ENCODE peak calls at places on chromosomes 13 and 19, in four cellular contexts. E is HepG2, P is K562, S is GM12878. X is an unnamed sample.

GRCh38 chr19:47569331-47569730 is 3.6 kb downstream of the ZNF541 start:
- DNase-seq in S (no peak), E (no peak), P (no peak), X (no peak)

GRCh38 chr13:21478881-21479808 is 20.0 kb upstream of the ZDHHC20 start:
- DNase-seq in P (peak), S (no peak), E (peak), X (no peak)

GRCh38 chr13:22690756-22691155 is 490.0 kb upstream of the SGCG start:
- DNase-seq in E (no peak), S (no peak), P (no peak), X (no peak)

GRCh38 chr19:58229255-58229639 is 533 bp downstream of the ZNF544 start:
- DNase-seq in P (peak), S (no peak), E (peak), X (peak)

GRCh38 chr19:45782820-45783785 is 813 bp upstream of the DMPK start:
- DNase-seq in E (no peak), S (no peak), P (no peak), X (no peak)

GRCh38 chr19:18000981-18001836 is 6.8 kb upstream of the ARRDC2 start:
- DNase-seq in S (no peak), E (peak), P (peak), X (peak)

GRCh38 chr13:24361138-24361537 is 51.8 kb downstream of the C1QTNF9 start:
- DNase-seq in P (no peak), E (no peak), S (no peak), X (no peak)

GRCh38 chr13:113406321-113407102 is 42.6 kb upstream of the GRTP1 start:
- DNase-seq in S (no peak), P (no peak), E (no peak), X (no peak)

GRCh38 chr13:112783946-112784500 is 94.2 kb downstream of the ATP11A start:
- DNase-seq in S (no peak), P (no peak), E (no peak), X (peak)

GRCh38 chr13:43333176-43333575 is 309.8 kb downstream of the DNAJC15 start:
- DNase-seq in P (no peak), E (no peak), S (no peak), X (no peak)

GRCh38 chr19:34788074-34788473 is 15.1 kb upstream of the ZNF599 start:
- DNase-seq in E (no peak), P (no peak), S (no peak), X (no peak)

GRCh38 chr13:113887700-113888201 is 23.9 kb upstream of the GAS6 start:
- DNase-seq in P (no peak), E (no peak), S (no peak), X (no peak)

GRCh38 chr13:93847162-93847561 is 620.6 kb downstream of the GPC6 start:
- DNase-seq in S (no peak), P (no peak), E (peak), X (no peak)

DNA sequence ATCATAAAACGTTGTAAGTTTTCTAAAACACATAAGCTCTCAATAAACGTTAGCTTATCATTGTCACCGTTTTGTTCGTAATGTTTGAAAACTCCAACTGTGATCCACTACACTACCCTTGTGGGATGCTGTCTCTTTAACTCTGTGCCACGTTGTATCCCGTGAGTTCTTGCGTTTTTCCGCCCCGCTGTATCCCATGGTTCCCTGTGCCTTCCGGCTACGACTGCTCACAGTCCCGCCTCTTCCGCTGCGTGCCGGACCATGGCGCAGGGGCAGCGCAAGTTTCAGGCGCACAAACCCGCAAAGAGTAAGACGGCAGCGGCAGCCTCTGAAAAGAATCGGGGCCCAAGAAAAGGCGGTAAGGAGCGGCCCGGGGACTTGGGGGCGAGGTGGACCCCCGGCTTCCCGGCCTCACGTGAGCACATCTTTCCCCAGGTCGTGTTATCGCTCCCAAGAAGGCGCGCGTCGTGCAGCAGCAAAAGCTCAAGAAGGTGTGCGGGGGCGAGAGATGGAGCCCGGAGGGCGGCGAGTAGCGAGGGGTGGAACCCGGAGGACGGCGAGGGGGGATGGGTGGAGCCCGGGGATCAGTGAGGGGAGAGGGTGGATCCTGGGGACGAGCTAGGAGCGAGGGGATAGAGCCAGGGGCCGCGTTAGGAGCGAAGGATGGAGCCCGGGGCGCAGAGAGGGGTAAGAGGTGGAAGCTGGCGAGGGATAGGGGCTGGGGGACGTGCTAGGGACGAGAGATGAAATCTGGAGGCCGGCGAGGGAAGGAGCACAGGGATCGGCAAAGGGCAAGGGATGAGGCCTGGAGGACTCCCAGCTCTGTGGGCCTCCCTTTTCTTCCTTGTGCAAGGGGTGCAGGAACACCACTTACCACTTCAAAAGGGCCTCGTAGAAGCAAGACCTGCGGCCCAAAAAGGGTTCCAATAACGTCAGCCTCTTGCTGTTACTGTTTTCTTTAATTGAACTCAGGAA is at the start of gene C19orf53:
- DNase-seq in P (peak), S (peak), E (peak), X (peak)
- TF ChIP-seq CREM in P (peak), S (peak), E (peak), X (peak)

DNA sequence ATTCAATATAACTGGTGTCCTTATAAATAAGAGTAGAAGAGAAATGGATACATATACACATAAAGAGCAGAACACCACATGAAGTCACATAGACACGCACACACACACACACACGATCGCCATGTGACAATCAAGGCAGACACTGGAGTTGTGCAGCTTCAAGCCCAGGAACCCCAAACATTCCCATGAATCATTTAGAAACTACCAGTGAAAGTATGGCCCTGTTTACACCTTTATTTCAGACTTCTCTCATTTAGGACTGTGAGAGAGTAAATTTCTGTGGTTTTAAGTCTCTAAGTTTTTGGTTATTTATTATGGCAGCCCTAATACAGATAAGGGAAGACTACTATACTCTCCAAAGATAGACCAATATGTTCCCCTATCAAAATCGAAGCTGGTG is 20.4 kb upstream of the TNFSF13B start:
- DNase-seq in E (no peak), S (no peak), P (no peak), X (no peak)
- TF ChIP-seq CREM in E (no peak), S (no peak), P (no peak), X (no peak)

DNA sequence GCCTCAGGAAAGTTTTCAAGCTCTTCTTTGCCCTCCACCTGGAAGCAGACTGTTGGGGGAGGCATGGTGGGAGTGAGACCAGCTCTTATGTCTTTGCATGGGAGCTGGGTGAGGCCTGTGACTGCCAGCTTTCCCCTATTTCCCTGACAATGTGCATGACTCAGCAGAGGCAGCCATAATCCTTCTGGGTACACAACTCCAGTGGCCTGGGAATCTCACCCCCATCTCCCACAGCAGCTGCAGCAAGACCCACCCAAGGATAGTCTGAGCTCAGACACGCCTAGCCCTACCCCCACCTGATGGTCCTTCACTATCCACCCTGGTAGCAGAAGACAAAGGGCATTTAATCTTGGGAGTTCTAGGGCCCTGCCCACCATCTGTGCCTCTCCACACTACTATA is 41.4 kb upstream of the FGF14 start:
- DNase-seq in S (no peak), P (no peak), E (no peak), X (no peak)
- TF ChIP-seq CREM in S (no peak), P (no peak), E (no peak), X (no peak)

GRCh38 chr13:98206946-98207345 is 29.9 kb upstream of the RNF113B start:
- DNase-seq in S (no peak), E (no peak), P (no peak), X (no peak)
- TF ChIP-seq CREM in S (no peak), E (no peak), P (no peak), X (no peak)

GRCh38 chr19:54329476-54330165 is 9.3 kb downstream of the LILRA4 start:
- DNase-seq in E (no peak), S (no peak), P (no peak), X (no peak)
- TF ChIP-seq CREM in E (no peak), S (no peak), P (no peak), X (no peak)

DNA sequence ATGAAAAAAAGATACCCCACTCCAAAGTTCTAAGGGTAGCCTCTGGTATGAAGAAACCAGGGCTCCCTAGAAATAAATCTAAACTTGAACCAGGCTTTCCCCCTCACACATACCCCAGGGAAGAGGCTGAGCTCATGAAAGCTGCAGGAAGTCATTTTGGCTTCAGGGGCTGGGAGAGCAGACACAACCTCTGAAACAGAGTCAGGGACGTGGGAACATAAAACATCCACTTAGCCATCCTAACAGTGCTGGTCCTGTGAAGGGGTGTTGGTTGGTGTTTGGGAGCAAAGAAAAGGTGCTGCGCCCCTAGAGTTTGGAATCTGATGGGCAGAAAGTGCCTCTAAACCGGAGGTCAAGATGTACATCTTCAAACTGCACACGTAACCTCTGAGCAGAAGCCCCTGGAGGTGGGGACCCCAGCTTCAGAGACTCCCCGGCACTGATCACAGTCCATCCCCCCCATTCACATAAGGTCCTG is 15.8 kb downstream of the RAB3D start:
- DNase-seq in P (no peak), E (no peak), S (no peak), X (no peak)
- TF ChIP-seq CREM in P (no peak), E (no peak), S (no peak), X (no peak)

GRCh38 chr19:6639439-6639838 is 30.5 kb downstream of the TNFSF14 start:
- DNase-seq in P (no peak), S (no peak), E (no peak), X (no peak)
- TF ChIP-seq CREM in P (peak), S (peak), E (no peak), X (no peak)

GRCh38 chr19:40906512-40906911 is 24.5 kb upstream of the CYP2A7 start:
- DNase-seq in S (no peak), P (no peak), E (no peak), X (no peak)

GRCh38 chr19:40908981-40909380 is 26.9 kb upstream of the CYP2A7 start:
- DNase-seq in S (no peak), P (no peak), E (no peak), X (no peak)

GRCh38 chr19:40907968-40908735 is 26.1 kb upstream of the CYP2A7 start:
- DNase-seq in S (no peak), E (no peak), P (peak), X (peak)
- TF ChIP-seq CREM in S (no peak), E (no peak), P (no peak), X (no peak)

GRCh38 chr19:1453525-1454371 is 3.8 kb downstream of the APC2 start:
- DNase-seq in P (no peak), S (no peak), E (no peak), X (no peak)
- TF ChIP-seq CREM in P (no peak), S (no peak), E (no peak), X (no peak)

GRCh38 chr13:59747529-59747928 is 416.2 kb downstream of the DIAPH3 start:
- DNase-seq in P (no peak), S (no peak), E (peak), X (no peak)
- TF ChIP-seq CREM in P (no peak), S (no peak), E (no peak), X (no peak)

X was measured in WTC11.